ENCODE peak calls at places on chromosomes 1 and 21, in eight cellular contexts. L, F, X, W, C, H, P and T are unnamed samples.

GRCh38 chr1:208089971-208090755 is 154.0 kb downstream of the PLXNA2 start:
- DNase-seq in W (peak), F (no peak), L (no peak), H (peak), C (no peak), X (no peak), P (no peak), T (no peak)

GRCh38 chr1:203140743-203141520 is 13.4 kb downstream of the ADORA1 start:
- DNase-seq in X (no peak), F (no peak), P (no peak), W (no peak), H (no peak), C (no peak), L (no peak), T (no peak)

GRCh38 chr1:235736263-235736662 is 86.7 kb upstream of the GNG4 start:
- DNase-seq in X (no peak), F (no peak), C (no peak), H (no peak), W (no peak), L (no peak), P (no peak), T (no peak)

GRCh38 chr1:109265741-109266330 is 16.5 kb downstream of the CELSR2 start:
- DNase-seq in P (no peak), H (no peak), L (no peak), F (peak), C (no peak), W (no peak), X (no peak), T (peak)

GRCh38 chr21:18617291-18617690 is 213.7 kb upstream of the TMPRSS15 start:
- DNase-seq in C (no peak), L (no peak), X (no peak), H (no peak), W (no peak), F (no peak), P (no peak), T (no peak)

GRCh38 chr1:14733053-14733778 is 134.7 kb downstream of the KAZN start:
- DNase-seq in H (no peak), L (no peak), C (no peak), W (no peak), F (no peak), P (peak), X (peak), T (no peak)

GRCh38 chr1:245812278-245812677 is 657.5 kb downstream of the KIF26B start:
- DNase-seq in W (no peak), C (no peak), L (no peak), X (no peak), H (no peak), F (no peak), P (no peak), T (no peak)

GRCh38 chr21:33124879-33125278 is 54.9 kb downstream of the OLIG1 start:
- DNase-seq in X (no peak), P (no peak), C (no peak), L (no peak), H (no peak), W (no peak), F (no peak), T (no peak)

GRCh38 chr1:33005812-33006465 is 30.7 kb downstream of the AK2 start:
- DNase-seq in H (no peak), C (no peak), W (no peak), L (no peak), X (no peak), F (no peak), P (no peak), T (no peak)

GRCh38 chr1:159428536-159428935 is 3.5 kb upstream of the OR10J4 start:
- DNase-seq in L (no peak), H (no peak), P (no peak), X (no peak), F (no peak), C (no peak), W (no peak), T (no peak)

GRCh38 chr1:3501856-3502665 is 47.6 kb downstream of the ARHGEF16 start:
- DNase-seq in H (peak), P (peak), F (peak), C (peak), L (peak), X (peak), W (no peak), T (peak)

GRCh38 chr1:43008425-43009108 is 49.9 kb upstream of the SLC2A1 start:
- DNase-seq in L (no peak), F (no peak), C (no peak), H (peak), X (peak), W (no peak), P (no peak), T (no peak)

GRCh38 chr1:151399890-151400235 is 490 bp downstream of the PSMB4 start:
- DNase-seq in L (no peak), W (no peak), H (no peak), X (peak), P (peak), F (no peak), C (no peak), T (no peak)

GRCh38 chr1:29275435-29275834 is 39.1 kb downstream of the PTPRU start:
- DNase-seq in C (no peak), X (no peak), F (no peak), L (no peak), P (no peak), H (no peak), W (no peak), T (no peak)

GRCh38 chr1:93659805-93660479 is 21.7 kb downstream of the BCAR3 start:
- DNase-seq in H (no peak), X (no peak), C (no peak), W (no peak), F (no peak), P (no peak), L (no peak), T (no peak)

DNA sequence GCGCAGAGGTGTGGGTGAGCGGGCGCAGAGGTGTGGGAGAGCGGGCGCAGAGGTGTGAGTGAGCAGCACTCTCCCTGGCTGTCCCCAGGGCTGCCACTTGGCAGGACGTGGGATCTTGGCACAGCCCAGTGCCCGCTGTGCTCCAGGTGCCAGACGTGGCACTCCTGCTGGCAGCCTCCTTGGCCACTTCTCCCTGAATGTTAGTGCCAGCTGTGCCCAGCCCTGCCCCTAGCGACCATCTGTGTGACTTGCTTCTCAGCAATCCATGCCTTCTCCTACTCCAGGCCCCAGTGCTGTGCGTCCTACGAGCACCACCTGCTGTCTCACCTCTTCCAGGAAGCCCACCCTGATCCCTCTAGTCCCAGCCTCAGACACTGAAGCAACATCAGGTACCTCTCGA is 30.5 kb downstream of the KRTAP10-1 start:
- DNase-seq in X (no peak), C (peak), H (no peak), L (no peak), F (peak), P (no peak), W (no peak), T (no peak)
- TF ChIP-seq CTCF in X (no peak), C (peak), H (no peak), L (no peak), F (peak), P (peak), W (no peak), T (no peak)

GRCh38 chr1:119549719-119550141 is 42.7 kb downstream of the HSD3B1 start:
- DNase-seq in C (no peak), P (peak), L (peak), X (peak), W (no peak), H (peak), F (no peak), T (no peak)
- TF ChIP-seq CTCF in C (peak), P (peak), L (peak), X (peak), W (no peak), H (peak), F (peak), T (peak)

DNA sequence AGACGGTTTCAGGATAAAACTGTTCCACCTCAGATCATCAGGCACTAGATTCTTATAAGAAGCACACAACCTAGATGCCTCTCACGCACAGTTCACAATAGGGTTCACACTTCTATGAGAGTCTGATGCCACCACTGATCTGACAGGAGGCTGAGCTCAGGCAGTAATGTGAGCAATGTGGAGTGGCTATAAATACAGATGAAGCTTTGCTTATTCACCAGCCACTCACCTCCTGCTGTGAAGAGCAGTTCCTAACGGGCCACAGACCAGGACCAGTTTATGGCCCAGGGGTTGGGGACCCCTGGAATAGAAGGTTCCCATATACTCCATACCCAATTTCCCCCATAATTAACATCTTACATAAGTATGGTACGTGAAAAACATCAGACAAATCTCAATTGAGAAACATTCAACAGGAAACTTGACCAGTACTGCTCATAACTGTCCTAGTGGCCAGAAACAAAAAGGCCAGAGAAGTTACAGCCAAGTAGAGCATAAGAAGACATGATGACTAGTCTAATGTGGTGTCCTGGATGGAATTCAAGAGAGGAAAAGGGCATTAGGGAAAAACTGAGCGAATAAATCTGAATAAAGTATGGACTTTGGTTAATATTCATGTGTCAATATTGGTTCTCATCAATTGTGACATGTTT is 24.7 kb upstream of the IGSF5 start:
- DNase-seq in H (no peak), W (no peak), X (no peak), L (no peak), F (no peak), P (no peak), C (no peak), T (no peak)
- TF ChIP-seq CTCF in H (no peak), W (no peak), X (peak), L (peak), F (no peak), P (no peak), C (no peak), T (no peak)

GRCh38 chr21:31586118-31586517 is 73.4 kb upstream of the SOD1 start:
- DNase-seq in L (no peak), C (no peak), X (no peak), F (no peak), W (no peak), H (no peak), P (no peak), T (no peak)

GRCh38 chr21:31577280-31577679 is 82.2 kb upstream of the SOD1 start:
- DNase-seq in X (no peak), W (no peak), F (no peak), H (no peak), P (no peak), L (no peak), C (no peak), T (no peak)

GRCh38 chr21:31576428-31576827 is 83.1 kb upstream of the SOD1 start:
- DNase-seq in F (no peak), X (no peak), W (no peak), L (no peak), P (no peak), C (no peak), H (no peak), T (peak)

GRCh38 chr21:31580866-31581276 is 78.6 kb upstream of the SOD1 start:
- DNase-seq in C (peak), H (peak), P (peak), X (peak), L (peak), F (peak), W (peak), T (no peak)
- TF ChIP-seq CTCF in C (peak), H (peak), P (peak), X (peak), L (peak), F (peak), W (peak), T (peak)

GRCh38 chr1:25018878-25019277 is 88.8 kb upstream of the RUNX3 start:
- DNase-seq in L (no peak), H (no peak), X (no peak), P (no peak), F (no peak), C (no peak), W (no peak), T (no peak)
- TF ChIP-seq CTCF in L (no peak), H (no peak), X (no peak), P (no peak), F (no peak), C (no peak), W (no peak), T (no peak)

GRCh38 chr1:228416217-228416971 is at the start of gene TRIM17:
- DNase-seq in X (peak), L (peak), H (peak), W (no peak), F (no peak), C (peak), P (no peak), T (peak)
- TF ChIP-seq CTCF in X (peak), L (peak), H (peak), W (peak), F (no peak), C (no peak), P (peak), T (no peak)

DNA sequence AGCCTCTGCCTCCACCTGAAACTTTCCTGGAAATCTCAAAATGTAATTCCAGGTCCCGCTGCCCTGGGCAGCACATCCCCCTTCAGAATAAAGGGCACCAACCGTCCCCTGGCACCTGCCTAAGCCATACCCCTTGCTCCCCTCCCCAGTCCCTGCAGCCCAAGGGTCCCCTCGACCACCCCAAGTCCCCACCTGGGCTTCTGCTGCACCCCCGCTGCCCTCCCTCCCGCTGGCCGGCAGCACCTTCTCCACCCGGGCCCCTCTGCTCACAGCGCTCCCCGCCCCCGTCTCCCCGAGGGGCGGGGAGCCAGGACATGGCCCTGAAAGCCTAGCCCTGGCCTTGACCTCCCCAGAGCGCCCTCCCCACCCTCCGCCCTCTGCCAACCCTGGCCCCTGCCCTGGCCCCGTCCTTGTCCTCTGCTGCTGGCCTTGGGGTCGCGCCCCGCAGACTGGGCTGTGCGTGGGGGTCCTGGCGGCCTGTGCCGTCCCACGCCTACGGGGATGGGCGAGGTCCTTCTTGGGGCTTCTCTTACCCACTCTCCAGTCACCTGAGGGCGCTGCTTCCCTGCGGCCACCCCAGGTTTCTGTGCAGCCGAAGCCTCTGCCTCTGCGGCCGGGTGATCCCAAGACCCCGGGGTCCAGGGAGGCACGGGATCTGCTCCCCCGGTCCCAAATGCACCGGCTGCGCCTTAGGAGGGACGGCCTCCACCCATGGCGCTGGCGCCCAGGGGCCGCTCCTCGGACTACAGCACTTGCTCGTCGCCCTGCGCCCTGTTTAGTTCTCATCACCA is 41.7 kb downstream of the WDR4 start:
- DNase-seq in H (no peak), P (no peak), W (peak), C (no peak), X (no peak), L (no peak), F (no peak), T (peak)
- TF ChIP-seq CTCF in H (no peak), P (no peak), W (no peak), C (no peak), X (no peak), L (no peak), F (no peak), T (no peak)

GRCh38 chr1:172090511-172090817 is 249.2 kb downstream of the DNM3 start:
- DNase-seq in F (no peak), L (no peak), C (no peak), P (no peak), H (no peak), X (no peak), W (no peak), T (no peak)
- TF ChIP-seq CTCF in F (no peak), L (no peak), C (no peak), P (no peak), H (no peak), X (no peak), W (no peak), T (no peak)